ENCODE peak calls at places on chromosomes 1 and 21, in six cellular contexts. L is CD4-positive, alpha-beta memory T cell; G is epithelial cell of proximal tubule; R is right lobe of liver; J is fibroblast of lung; B is A549. M is an unnamed sample.

GRCh38 chr1:183165456-183165855 is 20.6 kb upstream of the LAMC2 start:
- DNase-seq in L (no peak), G (no peak), R (no peak), J (no peak), B (no peak), M (no peak)

GRCh38 chr1:33317354-33317753 is 3.5 kb downstream of the A3GALT2 start:
- DNase-seq in L (no peak), G (no peak), R (no peak), J (no peak), B (no peak), M (no peak)

GRCh38 chr1:228334954-228335353 is 71.7 kb downstream of the TRIM11 start:
- DNase-seq in L (no peak), G (no peak), R (no peak), J (no peak), B (no peak), M (no peak)

GRCh38 chr1:43455205-43455889 is 1.6 kb upstream of the HYI start:
- DNase-seq in L (no peak), G (no peak), R (no peak), J (no peak), B (no peak), M (no peak)

GRCh38 chr1:168794057-168794456 is 65.1 kb upstream of the DPT start:
- DNase-seq in L (no peak), G (no peak), R (no peak), J (no peak), B (no peak), M (no peak)

GRCh38 chr1:39409055-39409816 is 82.2 kb upstream of the BMP8A start:
- DNase-seq in L (no peak), G (no peak), R (peak), J (peak), B (no peak), M (peak)

GRCh38 chr1:25343872-25344271 is 5.7 kb downstream of the TMEM50A start:
- DNase-seq in L (no peak), G (no peak), R (no peak), J (peak), B (no peak), M (no peak)

GRCh38 chr1:39539252-39539790 is 37.3 kb downstream of the PABPC4 start:
- DNase-seq in L (peak), G (peak), R (peak), J (peak), B (peak), M (peak)

GRCh38 chr1:192639607-192640368 is 3.8 kb downstream of the RGS13 start:
- DNase-seq in L (no peak), G (peak), R (no peak), J (no peak), B (peak), M (no peak)

GRCh38 chr1:215899901-215900300 is 332.8 kb downstream of the KCTD3 start:
- DNase-seq in L (no peak), G (no peak), R (no peak), J (no peak), B (no peak), M (no peak)

GRCh38 chr1:82019512-82019911 is 218.8 kb downstream of the ADGRL2 start:
- DNase-seq in L (no peak), G (no peak), R (no peak), J (no peak), B (no peak), M (no peak)

GRCh38 chr1:8384577-8384976 is 66.7 kb downstream of the SLC45A1 start:
- DNase-seq in L (no peak), G (no peak), R (no peak), J (no peak), B (no peak), M (no peak)

GRCh38 chr1:15089244-15089992 is 64.1 kb upstream of the TMEM51 start:
- DNase-seq in L (no peak), G (no peak), R (no peak), J (no peak), B (no peak), M (no peak)

GRCh38 chr1:20323613-20323920 is 32.9 kb downstream of the VWA5B1 start:
- DNase-seq in L (no peak), G (no peak), R (no peak), J (no peak), B (no peak), M (no peak)

GRCh38 chr1:51344602-51345299 is 14.4 kb upstream of the TTC39A start:
- DNase-seq in L (no peak), G (no peak), R (peak), J (no peak), B (no peak), M (no peak)

GRCh38 chr1:109897244-109897955 is 13.2 kb upstream of the CSF1 start:
- DNase-seq in L (no peak), G (no peak), R (no peak), J (no peak), B (no peak), M (no peak)

GRCh38 chr1:44661786-44662682 is 12.2 kb downstream of the TMEM53 start:
- DNase-seq in L (no peak), G (no peak), R (no peak), J (no peak), B (no peak), M (no peak)

GRCh38 chr1:8422439-8423133 is 104.7 kb downstream of the SLC45A1 start:
- DNase-seq in L (peak), G (no peak), R (peak), J (peak), B (no peak), M (no peak)

GRCh38 chr1:16617101-16617727 is 3.9 kb upstream of the NBPF1 start:
- DNase-seq in L (no peak), G (no peak), R (peak), J (no peak), B (no peak), M (no peak)

GRCh38 chr1:1629430-1630190 is 2.4 kb upstream of the MMP23B start:
- DNase-seq in L (peak), G (no peak), R (peak), J (no peak), B (no peak), M (peak)

GRCh38 chr1:67908260-67908936 is 75.1 kb upstream of the GNG12 start:
- DNase-seq in L (no peak), G (no peak), R (no peak), J (no peak), B (no peak), M (no peak)

GRCh38 chr1:7253118-7253480 is 467.8 kb downstream of the CAMTA1 start:
- DNase-seq in L (no peak), G (no peak), R (no peak), J (peak), B (no peak), M (no peak)

GRCh38 chr1:87940410-87940809 is 611.7 kb downstream of the LMO4 start:
- DNase-seq in L (no peak), G (no peak), R (no peak), J (no peak), B (peak), M (no peak)

GRCh38 chr1:223256034-223256433 is 107.9 kb downstream of the SUSD4 start:
- DNase-seq in L (no peak), G (no peak), R (no peak), J (no peak), B (no peak), M (no peak)

GRCh38 chr1:63411081-63411480 is 43.7 kb downstream of the ALG6 start:
- DNase-seq in L (no peak), G (no peak), R (no peak), J (peak), B (no peak), M (no peak)

GRCh38 chr1:47585141-47585902 is 147.5 kb downstream of the FOXD2 start:
- DNase-seq in L (no peak), G (no peak), R (no peak), J (no peak), B (no peak), M (no peak)

GRCh38 chr1:4053774-4054173 is 153.7 kb upstream of the C1orf174 start:
- DNase-seq in L (no peak), G (no peak), R (no peak), J (no peak), B (no peak), M (no peak)

GRCh38 chr1:35447278-35447677 is 109.9 kb downstream of the KIAA0319L start:
- DNase-seq in L (no peak), G (no peak), R (no peak), J (peak), B (no peak), M (no peak)

GRCh38 chr1:227762231-227762911 is 27.1 kb downstream of the SNAP47 start:
- DNase-seq in L (peak), G (no peak), R (peak), J (peak), B (peak), M (peak)

GRCh38 chr1:69862906-69863305 is 295.2 kb downstream of the LRRC7 start:
- DNase-seq in L (no peak), G (no peak), R (no peak), J (no peak), B (no peak), M (no peak)

GRCh38 chr1:222996307-222996983 is 146.6 kb downstream of the TLR5 start:
- DNase-seq in L (no peak), G (peak), R (no peak), J (no peak), B (no peak), M (no peak)

GRCh38 chr1:230151924-230152468 is 85.0 kb downstream of the GALNT2 start:
- DNase-seq in L (no peak), G (no peak), R (no peak), J (no peak), B (no peak), M (no peak)

GRCh38 chr1:116737855-116738318 is 16.3 kb upstream of the CD2 start:
- DNase-seq in L (no peak), G (no peak), R (no peak), J (no peak), B (no peak), M (no peak)

GRCh38 chr21:45974073-45975016 is 7.2 kb upstream of the COL6A1 start:
- DNase-seq in L (no peak), G (no peak), R (peak), J (peak), B (no peak), M (no peak)

GRCh38 chr1:157193702-157194391 is 55.7 kb upstream of the ETV3 start:
- DNase-seq in L (peak), G (peak), R (peak), J (peak), B (peak), M (peak)

DNA sequence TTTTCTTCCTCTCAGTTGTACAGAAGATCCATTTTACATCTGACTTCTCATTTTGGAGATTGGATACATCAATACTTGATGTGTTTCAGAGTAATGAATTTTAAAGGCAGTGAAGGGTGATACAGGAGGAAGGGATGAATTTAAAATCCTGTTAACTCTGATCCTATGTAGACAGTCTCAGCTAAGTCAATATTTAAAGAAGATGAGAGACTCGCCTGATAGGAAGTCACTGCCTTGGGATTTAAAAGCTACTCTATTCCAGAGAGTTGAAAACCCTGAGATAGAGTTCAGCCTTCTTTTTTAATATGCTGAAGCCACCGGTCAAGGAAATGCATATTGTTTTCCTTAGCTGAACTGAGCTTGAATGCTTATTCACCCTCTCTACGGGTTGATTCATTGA is 42.7 kb downstream of the HUNK start:
- DNase-seq in L (no peak), G (no peak), R (no peak), J (no peak), B (no peak), M (no peak)
- H3K4me3 ChIP-seq in L (no peak), G (no peak), R (no peak), J (no peak), B (no peak), M (no peak)

GRCh38 chr1:164559342-164560070 is 522 bp downstream of the PBX1 start:
- DNase-seq in L (no peak), G (no peak), R (peak), J (no peak), B (peak), M (no peak)

GRCh38 chr1:164561461-164561860 is 2.5 kb downstream of the PBX1 start:
- DNase-seq in L (no peak), G (no peak), R (no peak), J (peak), B (no peak), M (no peak)

GRCh38 chr1:164561007-164561406 is 2.0 kb downstream of the PBX1 start:
- DNase-seq in L (no peak), G (peak), R (no peak), J (peak), B (no peak), M (no peak)

GRCh38 chr1:164560076-164560475 is 1.1 kb downstream of the PBX1 start:
- DNase-seq in L (no peak), G (no peak), R (no peak), J (peak), B (no peak), M (no peak)

DNA sequence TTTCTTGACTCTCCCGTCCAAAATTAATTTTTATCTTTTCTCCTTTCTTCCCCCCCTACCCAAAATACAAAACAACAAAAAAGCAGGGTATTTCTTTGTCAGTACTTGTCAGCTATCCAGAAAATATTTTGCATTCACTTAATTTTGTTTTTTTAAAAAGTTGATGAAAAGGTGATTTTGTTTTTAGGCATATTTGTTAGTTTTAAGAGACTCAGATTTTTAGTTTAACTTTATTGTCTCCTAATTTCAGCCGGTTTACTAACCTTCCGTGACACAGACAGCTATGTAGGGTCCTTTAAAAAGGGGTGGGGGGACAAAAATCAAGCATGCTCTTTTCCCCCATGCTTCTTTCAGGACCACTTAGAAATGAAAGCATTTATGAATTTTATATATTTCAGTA is 1.5 kb downstream of the PBX1 start:
- DNase-seq in L (no peak), G (no peak), R (no peak), J (peak), B (no peak), M (no peak)
- H3K4me3 ChIP-seq in L (no peak), G (peak), R (peak), J (peak), B (peak), M (no peak)

GRCh38 chr1:54764132-54764921 is at the start of gene PARS2:
- DNase-seq in L (peak), G (peak), R (peak), J (peak), B (peak), M (peak)
- H3K4me3 ChIP-seq in L (peak), G (peak), R (peak), J (peak), B (peak), M (peak)

DNA sequence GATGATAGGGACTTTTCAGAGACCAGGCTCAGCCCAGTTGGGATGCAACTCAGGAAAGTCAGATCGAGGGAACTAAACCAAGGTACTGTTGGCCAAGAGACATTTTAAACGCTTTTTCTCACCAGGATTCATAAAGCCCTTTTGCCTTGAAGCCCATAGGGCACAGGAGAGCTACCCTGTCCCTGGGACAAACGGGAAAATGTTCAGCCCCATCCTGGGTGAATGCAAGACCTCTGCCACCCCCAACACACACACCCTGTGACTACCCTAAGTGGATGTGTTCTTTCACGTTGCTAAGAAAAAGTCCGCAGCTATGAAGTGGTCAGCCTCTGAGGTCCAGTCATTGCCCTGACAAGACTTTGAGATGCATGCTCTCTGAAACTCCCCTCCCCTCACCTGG is 58.4 kb downstream of the ITPKB start:
- DNase-seq in L (no peak), G (no peak), R (no peak), J (no peak), B (no peak), M (no peak)
- H3K4me3 ChIP-seq in L (no peak), G (no peak), R (no peak), J (no peak), B (no peak), M (peak)

DNA sequence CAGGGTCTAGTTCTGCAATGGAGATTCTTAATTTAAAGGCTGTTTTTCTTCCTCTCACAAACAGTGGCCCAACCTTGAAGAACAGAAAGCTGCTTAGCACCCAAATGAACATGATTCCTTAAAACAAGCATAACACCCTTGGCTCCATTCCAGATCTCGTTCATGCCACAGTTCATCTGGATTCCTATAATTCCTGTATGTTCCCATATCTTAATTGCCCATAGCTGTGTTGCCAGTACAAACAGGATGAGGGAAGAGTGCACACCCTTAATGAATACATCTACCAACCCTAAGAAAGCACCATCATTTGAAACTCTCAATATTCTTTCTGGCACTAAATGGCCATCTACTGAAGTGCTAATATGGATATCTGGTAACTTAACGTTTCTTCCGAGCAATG is 45.5 kb downstream of the TGFB2 start:
- DNase-seq in L (no peak), G (no peak), R (no peak), J (no peak), B (no peak), M (no peak)
- H3K4me3 ChIP-seq in L (no peak), G (no peak), R (no peak), J (no peak), B (no peak), M (no peak)

GRCh38 chr1:114746450-114747121 is 11.2 kb downstream of the CSDE1 start:
- DNase-seq in L (no peak), G (no peak), R (no peak), J (no peak), B (no peak), M (no peak)
- H3K4me3 ChIP-seq in L (no peak), G (no peak), R (no peak), J (no peak), B (no peak), M (no peak)

M was measured in CD8-positive, alpha-beta memory T cell.